ENCODE peak calls at places on chromosome 22, in six cellular contexts. E is activated CD8-positive, alpha-beta memory T cell treated with anti-CD3 and anti-CD28 coated beads for 48 hours; X is activated T-helper 1 cell treated with anti-CD3 and anti-CD28 coated beads, Interleukin-12 subunit alpha, Interleukin-12 subunit beta, Interleukin-2, Interleukin-4 antibody, amounts not matched to agents 30 ng/mL and 10 ng/mL and 1 ng/mL, durations not matched to agents 14 hours and 24 hours and 36 hours; H is left lung; Y is germinal center; B is activated T-cell treated with anti-CD3 and anti-CD28 coated beads for 1 hour. O is an unnamed sample.
A peak's percentile ranks its signal among the peaks of the same experiment; 100 is the strongest.

GRCh38 chr22:19687561-19688300 is 26.6 kb upstream of the SEPTIN5 start:
- DNase-seq in E (no peak), X (no peak), H (peak; percentile 89), Y (no peak), B (no peak), O (no peak)

GRCh38 chr22:41939981-41940852 is 6.7 kb downstream of the CENPM start:
- DNase-seq in E (peak; percentile 75), X (peak; percentile 93), H (no peak), Y (peak; percentile 86), B (peak; percentile 88), O (peak; percentile 87)

GRCh38 chr22:24060375-24060788 is 49.3 kb downstream of the CABIN1 start:
- DNase-seq in E (no peak), X (no peak), H (no peak), Y (no peak), B (no peak), O (no peak)

GRCh38 chr22:48902001-48902869 is 925.4 kb downstream of the BRD1 start:
- DNase-seq in E (no peak), X (no peak), H (no peak), Y (no peak), B (no peak), O (no peak)

GRCh38 chr22:42608481-42609361 is 6.0 kb downstream of the POLDIP3 start:
- DNase-seq in E (no peak), X (no peak), H (peak; percentile 51), Y (no peak), B (no peak), O (no peak)

GRCh38 chr22:19066531-19067271 is 55.5 kb downstream of the DGCR2 start:
- DNase-seq in E (no peak), X (no peak), H (no peak), Y (no peak), B (no peak), O (no peak)

GRCh38 chr22:42229455-42230149 is 40.9 kb downstream of the TCF20 start:
- DNase-seq in E (no peak), X (no peak), H (no peak), Y (no peak), B (no peak), O (no peak)

GRCh38 chr22:40057652-40058051 is 62.9 kb downstream of the FAM83F start:
- DNase-seq in E (no peak), X (no peak), H (no peak), Y (no peak), B (no peak), O (no peak)

GRCh38 chr22:19103881-19104821 is 18.1 kb downstream of the DGCR2 start:
- DNase-seq in E (no peak), X (no peak), H (no peak), Y (no peak), B (no peak), O (no peak)

GRCh38 chr22:48492371-48493320 is 1335.0 kb downstream of the BRD1 start:
- DNase-seq in E (peak; percentile 3), X (no peak), H (peak; percentile 48), Y (peak; percentile 67), B (no peak), O (no peak)

GRCh38 chr22:29463487-29464088 is 16.4 kb upstream of the NEFH start:
- DNase-seq in E (no peak), X (no peak), H (no peak), Y (no peak), B (no peak), O (no peak)

GRCh38 chr22:32535531-32536190 is 61.0 kb downstream of the FBXO7 start:
- DNase-seq in E (no peak), X (no peak), H (peak; percentile 42), Y (no peak), B (no peak), O (no peak)

GRCh38 chr22:43848366-43849171 is 13.7 kb downstream of the SULT4A1 start:
- DNase-seq in E (no peak), X (no peak), H (no peak), Y (no peak), B (no peak), O (no peak)

O was measured in activated gamma-delta T cell treated with Interleukin-2 at 50 U/mL for 16 hours.